ENCODE peak calls at places on chromosomes 16 and 17, in nine cellular contexts. O, K, W, B, Q, J, T, R and M are unnamed samples.
A peak's percentile ranks its signal among the peaks of the same experiment; 100 is the strongest.

GRCh38 chr16:55155815-55156214 is 168.2 kb upstream of the IRX6 start:
- DNase-seq in T (no peak), K (no peak), R (no peak), J (no peak), W (no peak), B (no peak), Q (no peak), O (no peak), M (no peak)

GRCh38 chr16:16790597-16790996 is 411.7 kb downstream of the NPIPA7 start:
- DNase-seq in B (no peak), R (no peak), Q (no peak), W (no peak), J (no peak), O (no peak), K (no peak), T (no peak), M (no peak)

GRCh38 chr17:75683467-75684041 is 16.4 kb downstream of the SAP30BP start:
- DNase-seq in T (no peak), W (peak; percentile 80), Q (peak; percentile 88), B (no peak), R (no peak), K (no peak), O (no peak), J (no peak), M (no peak)

GRCh38 chr16:89256651-89257254 is 39.2 kb downstream of the ZNF778 start:
- DNase-seq in K (peak; percentile 24), O (no peak), R (no peak), Q (no peak), B (no peak), T (no peak), W (peak; percentile 63), J (peak; percentile 62), M (no peak)

GRCh38 chr17:69492410-69493071 is 78.0 kb downstream of the MAP2K6 start:
- DNase-seq in T (no peak), W (peak; percentile 88), K (no peak), Q (peak; percentile 28), O (no peak), R (no peak), J (no peak), B (no peak), M (no peak)

GRCh38 chr17:4232168-4232813 is 31.5 kb downstream of the ANKFY1 start:
- DNase-seq in K (no peak), J (no peak), O (no peak), Q (no peak), R (no peak), T (no peak), W (peak; percentile 74), B (no peak), M (no peak)

GRCh38 chr16:72590179-72590937 is 418.4 kb upstream of the PMFBP1 start:
- DNase-seq in W (peak; percentile 44), R (no peak), K (no peak), T (no peak), Q (no peak), O (no peak), B (no peak), J (no peak), M (no peak)

GRCh38 chr16:31475949-31476304 is 4.0 kb downstream of the TGFB1I1 start:
- DNase-seq in B (no peak), T (no peak), O (no peak), J (peak; percentile 55), W (no peak), K (no peak), Q (no peak), R (no peak), M (no peak)

GRCh38 chr16:87326151-87326571 is 9.0 kb upstream of the C16orf95 start:
- DNase-seq in O (no peak), B (no peak), T (no peak), K (no peak), Q (no peak), R (no peak), W (no peak), J (no peak), M (no peak)

GRCh38 chr17:3865166-3865565 is 19.1 kb upstream of the NCBP3 start:
- DNase-seq in R (no peak), B (no peak), T (no peak), O (peak; percentile 47), W (no peak), J (peak; percentile 78), Q (no peak), K (no peak), M (no peak)

GRCh38 chr17:4949321-4950074 is 1.2 kb upstream of the PFN1 start:
- DNase-seq in R (peak; percentile 46), J (peak; percentile 75), O (peak; percentile 37), K (peak; percentile 75), W (peak; percentile 76), B (peak; percentile 59), T (peak; percentile 46), Q (peak; percentile 41), M (no peak)

GRCh38 chr17:56917559-56918296 is 3.9 kb upstream of the TRIM25 start:
- DNase-seq in J (no peak), O (no peak), K (no peak), B (no peak), R (no peak), T (no peak), Q (no peak), W (no peak), M (no peak)

GRCh38 chr17:73278465-73279453 is 17.1 kb upstream of the CPSF4L start:
- DNase-seq in J (peak; percentile 70), T (no peak), W (no peak), K (peak; percentile 41), Q (no peak), R (peak; percentile 72), O (no peak), B (peak; percentile 82), M (no peak)

GRCh38 chr17:71176928-71177443 is 943.8 kb upstream of the SOX9 start:
- DNase-seq in J (no peak), O (no peak), T (no peak), R (no peak), B (no peak), W (no peak), K (no peak), Q (no peak), M (no peak)

GRCh38 chr17:57986841-57987581 is 1.0 kb downstream of the VEZF1 start:
- DNase-seq in K (peak; percentile 40), T (no peak), B (peak; percentile 43), Q (no peak), J (peak; percentile 52), R (no peak), W (peak; percentile 91), O (no peak), M (no peak)
- H3K4me1 ChIP-seq in K (peaks cover 91% of the 10 kb centered on the region), T (peaks cover 65% of the 10 kb centered on the region), B (peaks cover 9% of the 10 kb centered on the region), Q (peaks cover 57% of the 10 kb centered on the region), J (peaks cover 33% of the 10 kb centered on the region), R (peaks cover 49% of the 10 kb centered on the region), W (peaks cover 28% of the 10 kb centered on the region), O (no peaks in the 10 kb centered on the region), M (peaks cover 61% of the 10 kb centered on the region)

GRCh38 chr17:21564262-21564661 is 128.1 kb upstream of the KCNJ18 start:
- DNase-seq in O (no peak), Q (no peak), R (no peak), T (no peak), W (no peak), B (no peak), J (no peak), K (no peak), M (no peak)
- H3K4me1 ChIP-seq in O (no peaks in the 10 kb centered on the region), Q (no peaks in the 10 kb centered on the region), R (no peaks in the 10 kb centered on the region), T (no peaks in the 10 kb centered on the region), W (no peaks in the 10 kb centered on the region), B (no peaks in the 10 kb centered on the region), J (no peaks in the 10 kb centered on the region), K (peaks cover 4% of the 10 kb centered on the region), M (no peaks in the 10 kb centered on the region)

GRCh38 chr16:2962334-2963073 is 1.6 kb upstream of the KREMEN2 start:
- DNase-seq in K (no peak), W (no peak), J (no peak), B (no peak), T (no peak), Q (no peak), R (no peak), O (no peak), M (no peak)

GRCh38 chr16:2964416-2965223 is 545 bp downstream of the KREMEN2 start:
- DNase-seq in O (no peak), B (no peak), Q (peak; percentile 76), T (no peak), K (no peak), R (no peak), J (peak; percentile 20), W (no peak), M (no peak)

GRCh38 chr16:2963074-2963610 is 933 bp upstream of the KREMEN2 start:
- DNase-seq in W (no peak), B (no peak), R (no peak), J (no peak), K (no peak), Q (no peak), T (no peak), O (no peak), M (no peak)

GRCh38 chr16:2966043-2966802 is 2.1 kb downstream of the KREMEN2 start:
- DNase-seq in T (no peak), K (no peak), B (no peak), W (no peak), R (no peak), J (no peak), Q (no peak), O (no peak), M (no peak)

GRCh38 chr16:2963611-2964415 is at the start of gene KREMEN2:
- DNase-seq in J (no peak), W (no peak), Q (peak; percentile 74), K (no peak), R (no peak), O (no peak), B (no peak), T (no peak), M (no peak)
- H3K4me1 ChIP-seq in J (peaks cover 34% of the 10 kb centered on the region), W (peaks cover 5% of the 10 kb centered on the region), Q (peaks cover 19% of the 10 kb centered on the region), K (peaks cover 56% of the 10 kb centered on the region), R (peaks cover 17% of the 10 kb centered on the region), O (peaks cover 31% of the 10 kb centered on the region), B (peaks cover 14% of the 10 kb centered on the region), T (peaks cover 81% of the 10 kb centered on the region), M (peaks cover 53% of the 10 kb centered on the region)

GRCh38 chr16:70700101-70701020 is 14.5 kb upstream of the MTSS2 start:
- DNase-seq in Q (no peak), W (no peak), T (no peak), K (peak; percentile 77), R (no peak), J (peak; percentile 91), O (peak; percentile 68), B (peak; percentile 80), M (no peak)
- H3K4me1 ChIP-seq in Q (peaks cover 23% of the 10 kb centered on the region), W (peaks cover 50% of the 10 kb centered on the region), T (peaks cover 100% of the 10 kb centered on the region), K (peaks cover 92% of the 10 kb centered on the region), R (peaks cover 69% of the 10 kb centered on the region), J (peaks cover 15% of the 10 kb centered on the region), O (peaks cover 40% of the 10 kb centered on the region), B (peaks cover 43% of the 10 kb centered on the region), M (peaks cover 100% of the 10 kb centered on the region)

GRCh38 chr16:57474671-57475661 is 11.3 kb downstream of the DOK4 start:
- DNase-seq in W (no peak), R (no peak), Q (no peak), K (no peak), J (no peak), T (no peak), O (no peak), B (no peak), M (no peak)
- H3K4me1 ChIP-seq in W (peaks cover 12% of the 10 kb centered on the region), R (peaks cover 26% of the 10 kb centered on the region), Q (peaks cover 13% of the 10 kb centered on the region), K (peaks cover 66% of the 10 kb centered on the region), J (no peaks in the 10 kb centered on the region), T (peaks cover 57% of the 10 kb centered on the region), O (peaks cover 7% of the 10 kb centered on the region), B (no peaks in the 10 kb centered on the region), M (peaks cover 69% of the 10 kb centered on the region)